ENCODE peak calls at places on chromosomes 16 and 17, in eight cellular contexts. Y is mesendoderm, G is HuH-7, S is GM23248, X is psoas muscle, B is RCC 7860, P is lung, R is NCI-H1694. Q is an unnamed sample.

GRCh38 chr16:53372942-53373871 is 61.1 kb upstream of the RBL2 start:
- DNase-seq in Y (no peak), G (no peak), S (no peak), X (no peak), B (no peak), P (peak), R (no peak), Q (no peak)

GRCh38 chr16:68090109-68090508 is 4.9 kb downstream of the NFATC3 start:
- DNase-seq in Y (no peak), G (no peak), S (no peak), X (no peak), B (no peak), P (no peak), R (no peak), Q (no peak)

GRCh38 chr17:68292689-68293040 is 1.4 kb downstream of the ARSG start:
- DNase-seq in Y (no peak), G (no peak), S (no peak), X (no peak), B (no peak), P (no peak), R (no peak), Q (no peak)

GRCh38 chr17:67474081-67474661 is 97.1 kb downstream of the PITPNC1 start:
- DNase-seq in Y (peak), G (no peak), S (peak), X (peak), B (no peak), P (no peak), R (no peak), Q (no peak)

GRCh38 chr17:57405486-57406072 is 149.3 kb downstream of the MSI2 start:
- DNase-seq in Y (no peak), G (no peak), S (no peak), X (no peak), B (no peak), P (no peak), R (no peak), Q (no peak)

GRCh38 chr16:11907160-11907970 is 8.4 kb downstream of the GSPT1 start:
- DNase-seq in Y (no peak), G (no peak), S (no peak), X (no peak), B (no peak), P (no peak), R (no peak), Q (no peak)

GRCh38 chr17:75345514-75346167 is 56.4 kb upstream of the SLC25A19 start:
- DNase-seq in Y (peak), G (no peak), S (no peak), X (no peak), B (no peak), P (no peak), R (no peak), Q (no peak)

GRCh38 chr17:58452738-58453137 is 35.4 kb upstream of the RNF43 start:
- DNase-seq in Y (peak), G (no peak), S (peak), X (no peak), B (no peak), P (no peak), R (no peak), Q (no peak)

GRCh38 chr17:49753959-49754391 is 10.0 kb downstream of the FAM117A start:
- DNase-seq in Y (no peak), G (no peak), S (no peak), X (no peak), B (no peak), P (no peak), R (no peak), Q (no peak)

GRCh38 chr16:89385712-89386111 is 104.6 kb downstream of the ANKRD11 start:
- DNase-seq in Y (no peak), G (no peak), S (no peak), X (peak), B (no peak), P (no peak), R (no peak), Q (no peak)

GRCh38 chr17:4735825-4736651 is 3.6 kb upstream of the ZMYND15 start:
- DNase-seq in Y (no peak), G (no peak), S (peak), X (no peak), B (no peak), P (peak), R (no peak), Q (no peak)

GRCh38 chr16:88454315-88455057 is 1.4 kb downstream of the ZFPM1 start:
- DNase-seq in Y (no peak), G (peak), S (peak), X (no peak), B (no peak), P (no peak), R (no peak), Q (peak)

GRCh38 chr16:25426829-25427228 is 169.2 kb upstream of the ZKSCAN2 start:
- DNase-seq in Y (no peak), G (no peak), S (no peak), X (no peak), B (no peak), P (no peak), R (no peak), Q (no peak)

GRCh38 chr16:1357906-1358566 is 6.3 kb downstream of the GNPTG start:
- DNase-seq in Y (no peak), G (no peak), S (peak), X (no peak), B (peak), P (no peak), R (no peak), Q (no peak)

GRCh38 chr17:57988301-57989010 is 402 bp upstream of the VEZF1 start:
- DNase-seq in Y (peak), G (peak), S (peak), X (peak), B (peak), P (peak), R (no peak), Q (peak)

GRCh38 chr17:37530420-37530819 is 40.7 kb downstream of the DUSP14 start:
- DNase-seq in Y (no peak), G (no peak), S (peak), X (no peak), B (no peak), P (no peak), R (no peak), Q (no peak)

GRCh38 chr17:78805301-78805700 is 23.2 kb upstream of the CYTH1 start:
- DNase-seq in Y (no peak), G (no peak), S (no peak), X (no peak), B (no peak), P (no peak), R (no peak), Q (no peak)

GRCh38 chr17:80071116-80071980 is 30.0 kb upstream of the GAA start:
- DNase-seq in Y (no peak), G (no peak), S (peak), X (peak), B (no peak), P (peak), R (no peak), Q (no peak)

GRCh38 chr16:20928774-20929411 is 28.3 kb downstream of the LYRM1 start:
- DNase-seq in Y (no peak), G (no peak), S (peak), X (no peak), B (no peak), P (no peak), R (no peak), Q (no peak)

GRCh38 chr16:84648595-84649510 is 542 bp downstream of the KLHL36 start:
- DNase-seq in Y (no peak), G (peak), S (peak), X (peak), B (no peak), P (peak), R (no peak), Q (no peak)

GRCh38 chr16:20311548-20311947 is 15.8 kb downstream of the GP2 start:
- DNase-seq in Y (no peak), G (no peak), S (no peak), X (no peak), B (no peak), P (no peak), R (no peak), Q (no peak)

GRCh38 chr17:32882734-32883133 is 5.8 kb upstream of the MYO1D start:
- DNase-seq in Y (no peak), G (no peak), S (peak), X (no peak), B (peak), P (peak), R (no peak), Q (no peak)

GRCh38 chr17:4751925-4752324 is 12.2 kb upstream of the CXCL16 start:
- DNase-seq in Y (no peak), G (no peak), S (no peak), X (no peak), B (no peak), P (no peak), R (no peak), Q (no peak)

GRCh38 chr16:83804366-83804765 is 3.4 kb upstream of the HSBP1 start:
- DNase-seq in Y (no peak), G (no peak), S (no peak), X (no peak), B (no peak), P (no peak), R (no peak), Q (no peak)

GRCh38 chr17:28230011-28230410 is 89.0 kb upstream of the TMEM97 start:
- DNase-seq in Y (peak), G (no peak), S (no peak), X (no peak), B (no peak), P (no peak), R (no peak), Q (no peak)

GRCh38 chr17:66978514-66979061 is 14.1 kb downstream of the CACNG4 start:
- DNase-seq in Y (no peak), G (no peak), S (no peak), X (peak), B (no peak), P (no peak), R (no peak), Q (no peak)

GRCh38 chr16:21126518-21126917 is 24.1 kb downstream of the DNAH3 start:
- DNase-seq in Y (no peak), G (no peak), S (no peak), X (no peak), B (no peak), P (no peak), R (no peak), Q (no peak)

GRCh38 chr17:12457493-12457892 is 208.2 kb upstream of the MYOCD start:
- DNase-seq in Y (no peak), G (no peak), S (peak), X (no peak), B (no peak), P (no peak), R (no peak), Q (no peak)

GRCh38 chr16:77784441-77785356 is 3.7 kb upstream of the VAT1L start:
- DNase-seq in Y (no peak), G (no peak), S (peak), X (no peak), B (no peak), P (no peak), R (no peak), Q (no peak)

GRCh38 chr17:8836821-8837426 is 30.6 kb downstream of the PIK3R6 start:
- DNase-seq in Y (no peak), G (no peak), S (peak), X (no peak), B (no peak), P (peak), R (no peak), Q (no peak)